ENCODE peak calls at places on chromosomes 4 and X, in seven cellular contexts. One of them, this sample, is unnamed.

GRCh38 chr4:126762651-126763247 is 870.0 kb upstream of the INTU start:
- DNase-seq in fibroblast of pulmonary artery: no peak
- DNase-seq in pancreas: no peak
- DNase-seq in PC-3: no peak
- DNase-seq in GM12865: no peak
- DNase-seq in AG04450: no peak
- DNase-seq in CD4-positive, alpha-beta T cell: no peak
- DNase-seq in this sample: no peak

GRCh38 chr4:139786494-139787354 is 121.1 kb downstream of the MGST2 start:
- DNase-seq in fibroblast of pulmonary artery: no peak
- DNase-seq in PC-3: no peak
- DNase-seq in CD4-positive, alpha-beta T cell: no peak
- DNase-seq in pancreas: no peak
- DNase-seq in AG04450: no peak
- DNase-seq in GM12865: no peak
- DNase-seq in this sample: no peak

GRCh38 chr4:109708990-109709389 is 5.7 kb upstream of the CASP6 start:
- DNase-seq in pancreas: no peak
- DNase-seq in GM12865: peak; percentile 59
- DNase-seq in AG04450: no peak
- DNase-seq in fibroblast of pulmonary artery: no peak
- DNase-seq in PC-3: no peak
- DNase-seq in CD4-positive, alpha-beta T cell: no peak
- DNase-seq in this sample: no peak

GRCh38 chr4:106038908-106039307 is 143.6 kb downstream of the NPNT start:
- DNase-seq in AG04450: no peak
- DNase-seq in fibroblast of pulmonary artery: no peak
- DNase-seq in PC-3: no peak
- DNase-seq in CD4-positive, alpha-beta T cell: no peak
- DNase-seq in pancreas: no peak
- DNase-seq in GM12865: no peak
- DNase-seq in this sample: no peak

GRCh38 chr4:8709050-8709728 is 116.6 kb downstream of the CPZ start:
- DNase-seq in pancreas: peak; percentile 35
- DNase-seq in CD4-positive, alpha-beta T cell: no peak
- DNase-seq in PC-3: no peak
- DNase-seq in AG04450: no peak
- DNase-seq in GM12865: no peak
- DNase-seq in fibroblast of pulmonary artery: no peak
- DNase-seq in this sample: no peak

GRCh38 chrX:38275615-38276014 is 51.7 kb downstream of the RPGR start:
- DNase-seq in CD4-positive, alpha-beta T cell: no peak
- DNase-seq in pancreas: no peak
- DNase-seq in AG04450: peak; percentile 50
- DNase-seq in PC-3: peak; percentile 90
- DNase-seq in fibroblast of pulmonary artery: peak; percentile 88
- DNase-seq in GM12865: peak; percentile 7
- DNase-seq in this sample: no peak

GRCh38 chr4:10120943-10121567 is 4.5 kb upstream of the WDR1 start:
- DNase-seq in AG04450: no peak
- DNase-seq in PC-3: no peak
- DNase-seq in GM12865: no peak
- DNase-seq in CD4-positive, alpha-beta T cell: no peak
- DNase-seq in fibroblast of pulmonary artery: no peak
- DNase-seq in pancreas: no peak
- DNase-seq in this sample: no peak

GRCh38 chrX:13219990-13220764 is 99.7 kb downstream of the ATXN3L start:
- DNase-seq in fibroblast of pulmonary artery: peak; percentile 23
- DNase-seq in pancreas: no peak
- DNase-seq in PC-3: no peak
- DNase-seq in GM12865: no peak
- DNase-seq in CD4-positive, alpha-beta T cell: no peak
- DNase-seq in AG04450: peak; percentile 26
- DNase-seq in this sample: no peak

GRCh38 chrX:19972984-19973383 is 17.9 kb downstream of the BCLAF3 start:
- DNase-seq in CD4-positive, alpha-beta T cell: no peak
- DNase-seq in GM12865: no peak
- DNase-seq in PC-3: no peak
- DNase-seq in fibroblast of pulmonary artery: no peak
- DNase-seq in AG04450: no peak
- DNase-seq in pancreas: no peak
- DNase-seq in this sample: no peak

GRCh38 chr4:120506536-120506935 is 416.0 kb downstream of the PRDM5 start:
- DNase-seq in fibroblast of pulmonary artery: no peak
- DNase-seq in CD4-positive, alpha-beta T cell: no peak
- DNase-seq in GM12865: no peak
- DNase-seq in AG04450: no peak
- DNase-seq in PC-3: no peak
- DNase-seq in pancreas: no peak
- DNase-seq in this sample: no peak

GRCh38 chrX:71637848-71638247 is 19.5 kb upstream of the CXCR3 start:
- DNase-seq in AG04450: no peak
- DNase-seq in CD4-positive, alpha-beta T cell: no peak
- DNase-seq in pancreas: no peak
- DNase-seq in PC-3: peak; percentile 51
- DNase-seq in GM12865: peak; percentile 58
- DNase-seq in fibroblast of pulmonary artery: peak; percentile 41
- DNase-seq in this sample: no peak

GRCh38 chr4:184237612-184238011 is 19.9 kb upstream of the ENPP6 start:
- DNase-seq in AG04450: no peak
- DNase-seq in CD4-positive, alpha-beta T cell: no peak
- DNase-seq in fibroblast of pulmonary artery: no peak
- DNase-seq in PC-3: no peak
- DNase-seq in GM12865: no peak
- DNase-seq in pancreas: no peak
- DNase-seq in this sample: no peak

GRCh38 chr4:55865228-55865806 is 11.9 kb downstream of the EXOC1 start:
- DNase-seq in PC-3: peak; percentile 52
- DNase-seq in GM12865: no peak
- DNase-seq in AG04450: no peak
- DNase-seq in pancreas: no peak
- DNase-seq in fibroblast of pulmonary artery: peak; percentile 53
- DNase-seq in CD4-positive, alpha-beta T cell: no peak
- DNase-seq in this sample: no peak

GRCh38 chr4:28391877-28392276 is 1531.2 kb downstream of the STIM2 start:
- DNase-seq in PC-3: no peak
- DNase-seq in AG04450: no peak
- DNase-seq in CD4-positive, alpha-beta T cell: no peak
- DNase-seq in fibroblast of pulmonary artery: no peak
- DNase-seq in GM12865: no peak
- DNase-seq in pancreas: no peak
- DNase-seq in this sample: no peak

GRCh38 chrX:45751156-45751555 is 550.5 kb upstream of the DIPK2B start:
- DNase-seq in fibroblast of pulmonary artery: no peak
- DNase-seq in GM12865: no peak
- DNase-seq in CD4-positive, alpha-beta T cell: no peak
- DNase-seq in AG04450: no peak
- DNase-seq in pancreas: no peak
- DNase-seq in PC-3: no peak
- DNase-seq in this sample: no peak

GRCh38 chrX:118228456-118228855 is 111.8 kb upstream of the KLHL13 start:
- DNase-seq in CD4-positive, alpha-beta T cell: no peak
- DNase-seq in pancreas: no peak
- DNase-seq in PC-3: no peak
- DNase-seq in fibroblast of pulmonary artery: no peak
- DNase-seq in GM12865: no peak
- DNase-seq in AG04450: no peak
- DNase-seq in this sample: no peak

GRCh38 chr4:89838005-89838404 is 1.0 kb upstream of the SNCA start:
- DNase-seq in pancreas: no peak
- DNase-seq in PC-3: no peak
- DNase-seq in AG04450: no peak
- DNase-seq in fibroblast of pulmonary artery: peak; percentile 29
- DNase-seq in GM12865: no peak
- DNase-seq in CD4-positive, alpha-beta T cell: no peak
- DNase-seq in this sample: no peak

GRCh38 chrX:130330706-130331105 is 9.0 kb upstream of the SLC25A14 start:
- DNase-seq in fibroblast of pulmonary artery: peak; percentile 52
- DNase-seq in pancreas: peak; percentile 69
- DNase-seq in AG04450: no peak
- DNase-seq in PC-3: peak; percentile 57
- DNase-seq in CD4-positive, alpha-beta T cell: peak; percentile 10
- DNase-seq in GM12865: peak; percentile 75
- DNase-seq in this sample: peak; percentile 10

GRCh38 chr4:95415346-95415771 is 133.4 kb downstream of the UNC5C start:
- DNase-seq in CD4-positive, alpha-beta T cell: no peak
- DNase-seq in GM12865: no peak
- DNase-seq in fibroblast of pulmonary artery: peak; percentile 15
- DNase-seq in pancreas: no peak
- DNase-seq in PC-3: peak; percentile 81
- DNase-seq in AG04450: no peak
- DNase-seq in this sample: no peak

GRCh38 chrX:1535241-1536041 is 1.5 kb downstream of the P2RY8 start:
- DNase-seq in AG04450: no peak
- DNase-seq in GM12865: peak; percentile 81
- DNase-seq in CD4-positive, alpha-beta T cell: peak; percentile 27
- DNase-seq in PC-3: no peak
- DNase-seq in fibroblast of pulmonary artery: no peak
- DNase-seq in pancreas: no peak
- DNase-seq in this sample: peak; percentile 79

GRCh38 chr4:40486534-40486933 is 143.1 kb downstream of the RBM47 start:
- DNase-seq in PC-3: peak; percentile 73
- DNase-seq in AG04450: no peak
- DNase-seq in pancreas: no peak
- DNase-seq in fibroblast of pulmonary artery: peak; percentile 81
- DNase-seq in CD4-positive, alpha-beta T cell: no peak
- DNase-seq in GM12865: no peak
- DNase-seq in this sample: no peak

GRCh38 chr4:74534121-74534520 is 89.2 kb downstream of the AREG start:
- DNase-seq in fibroblast of pulmonary artery: no peak
- DNase-seq in PC-3: peak; percentile 71
- DNase-seq in CD4-positive, alpha-beta T cell: no peak
- DNase-seq in AG04450: no peak
- DNase-seq in pancreas: no peak
- DNase-seq in GM12865: no peak
- DNase-seq in this sample: no peak

GRCh38 chr4:74537459-74537858 is 92.5 kb downstream of the AREG start:
- DNase-seq in pancreas: no peak
- DNase-seq in GM12865: no peak
- DNase-seq in PC-3: no peak
- DNase-seq in CD4-positive, alpha-beta T cell: no peak
- DNase-seq in fibroblast of pulmonary artery: peak; percentile 60
- DNase-seq in AG04450: no peak
- DNase-seq in this sample: no peak

GRCh38 chr4:74534936-74535335 is 90.0 kb downstream of the AREG start:
- DNase-seq in pancreas: no peak
- DNase-seq in CD4-positive, alpha-beta T cell: no peak
- DNase-seq in fibroblast of pulmonary artery: no peak
- DNase-seq in PC-3: no peak
- DNase-seq in GM12865: no peak
- DNase-seq in AG04450: no peak
- DNase-seq in this sample: no peak

GRCh38 chr4:74535471-74535870 is 90.5 kb downstream of the AREG start:
- DNase-seq in PC-3: no peak
- DNase-seq in AG04450: no peak
- DNase-seq in pancreas: no peak
- DNase-seq in GM12865: no peak
- DNase-seq in CD4-positive, alpha-beta T cell: no peak
- DNase-seq in fibroblast of pulmonary artery: no peak
- DNase-seq in this sample: no peak

GRCh38 chr4:74536557-74536956 is 91.6 kb downstream of the AREG start:
- DNase-seq in GM12865: no peak
- DNase-seq in CD4-positive, alpha-beta T cell: no peak
- DNase-seq in pancreas: no peak
- DNase-seq in PC-3: peak; percentile 46
- DNase-seq in fibroblast of pulmonary artery: peak; percentile 70
- DNase-seq in AG04450: no peak
- DNase-seq in this sample: no peak
- TF ChIP-seq CTCF in GM12865: no peak
- TF ChIP-seq CTCF in CD4-positive, alpha-beta T cell: no peak
- TF ChIP-seq CTCF in pancreas: no peak
- TF ChIP-seq CTCF in PC-3: peak; percentile 61
- TF ChIP-seq CTCF in fibroblast of pulmonary artery: peak; percentile 39
- TF ChIP-seq CTCF in AG04450: peak; percentile 14
- TF ChIP-seq CTCF in this sample: no peak

GRCh38 chr4:153792893-153793227 is 4.0 kb upstream of the SFRP2 start:
- DNase-seq in PC-3: no peak
- DNase-seq in GM12865: no peak
- DNase-seq in fibroblast of pulmonary artery: no peak
- DNase-seq in pancreas: no peak
- DNase-seq in AG04450: no peak
- DNase-seq in CD4-positive, alpha-beta T cell: no peak
- DNase-seq in this sample: no peak

GRCh38 chr4:153788419-153789276 is at the start of gene SFRP2:
- DNase-seq in fibroblast of pulmonary artery: no peak
- DNase-seq in CD4-positive, alpha-beta T cell: no peak
- DNase-seq in PC-3: no peak
- DNase-seq in pancreas: peak; percentile 65
- DNase-seq in AG04450: no peak
- DNase-seq in GM12865: no peak
- DNase-seq in this sample: no peak

GRCh38 chr4:153789741-153790651 is 1.1 kb upstream of the SFRP2 start:
- DNase-seq in pancreas: no peak
- DNase-seq in CD4-positive, alpha-beta T cell: no peak
- DNase-seq in GM12865: no peak
- DNase-seq in AG04450: no peak
- DNase-seq in PC-3: no peak
- DNase-seq in fibroblast of pulmonary artery: no peak
- DNase-seq in this sample: no peak

GRCh38 chr4:153792007-153792892 is 3.4 kb upstream of the SFRP2 start:
- DNase-seq in AG04450: no peak
- DNase-seq in pancreas: peak; percentile 69
- DNase-seq in fibroblast of pulmonary artery: peak; percentile 29
- DNase-seq in GM12865: no peak
- DNase-seq in PC-3: no peak
- DNase-seq in CD4-positive, alpha-beta T cell: no peak
- DNase-seq in this sample: peak; percentile 23

GRCh38 chr4:153790962-153791551 is 2.2 kb upstream of the SFRP2 start:
- DNase-seq in CD4-positive, alpha-beta T cell: no peak
- DNase-seq in GM12865: no peak
- DNase-seq in PC-3: no peak
- DNase-seq in AG04450: no peak
- DNase-seq in pancreas: peak; percentile 76
- DNase-seq in fibroblast of pulmonary artery: peak; percentile 11
- DNase-seq in this sample: peak; percentile 26
- TF ChIP-seq CTCF in CD4-positive, alpha-beta T cell: no peak
- TF ChIP-seq CTCF in GM12865: no peak
- TF ChIP-seq CTCF in PC-3: no peak
- TF ChIP-seq CTCF in AG04450: no peak
- TF ChIP-seq CTCF in pancreas: no peak
- TF ChIP-seq CTCF in fibroblast of pulmonary artery: no peak
- TF ChIP-seq CTCF in this sample: peak; percentile 26

GRCh38 chrX:3218442-3218841 is 128.0 kb downstream of the MXRA5 start:
- DNase-seq in CD4-positive, alpha-beta T cell: no peak
- DNase-seq in pancreas: no peak
- DNase-seq in PC-3: no peak
- DNase-seq in GM12865: no peak
- DNase-seq in fibroblast of pulmonary artery: no peak
- DNase-seq in AG04450: no peak
- DNase-seq in this sample: no peak
- TF ChIP-seq CTCF in CD4-positive, alpha-beta T cell: no peak
- TF ChIP-seq CTCF in pancreas: no peak
- TF ChIP-seq CTCF in PC-3: no peak
- TF ChIP-seq CTCF in GM12865: no peak
- TF ChIP-seq CTCF in fibroblast of pulmonary artery: no peak
- TF ChIP-seq CTCF in AG04450: no peak
- TF ChIP-seq CTCF in this sample: no peak

GRCh38 chrX:3777416-3777815 is 64.0 kb upstream of the PRKX start:
- DNase-seq in CD4-positive, alpha-beta T cell: no peak
- DNase-seq in pancreas: no peak
- DNase-seq in PC-3: no peak
- DNase-seq in fibroblast of pulmonary artery: no peak
- DNase-seq in GM12865: no peak
- DNase-seq in AG04450: no peak
- DNase-seq in this sample: no peak

GRCh38 chrX:3779546-3779945 is 66.1 kb upstream of the PRKX start:
- DNase-seq in PC-3: no peak
- DNase-seq in pancreas: no peak
- DNase-seq in AG04450: no peak
- DNase-seq in GM12865: no peak
- DNase-seq in CD4-positive, alpha-beta T cell: no peak
- DNase-seq in fibroblast of pulmonary artery: no peak
- DNase-seq in this sample: no peak
- TF ChIP-seq CTCF in PC-3: no peak
- TF ChIP-seq CTCF in pancreas: no peak
- TF ChIP-seq CTCF in AG04450: no peak
- TF ChIP-seq CTCF in GM12865: no peak
- TF ChIP-seq CTCF in CD4-positive, alpha-beta T cell: no peak
- TF ChIP-seq CTCF in fibroblast of pulmonary artery: no peak
- TF ChIP-seq CTCF in this sample: no peak